ENCODE peak calls at places on chromosomes 5 and 9, in eight cellular contexts. W, V, C, O, E, T, R and F are unnamed samples.

GRCh38 chr9:120965344-120966004 is 38.9 kb upstream of the TRAF1 start:
- DNase-seq in W (no peak), V (peak), C (peak), O (no peak), E (no peak), T (no peak), R (no peak), F (no peak)

GRCh38 chr9:112866662-112867274 is 23.9 kb downstream of the SLC46A2 start:
- DNase-seq in W (peak), V (no peak), C (no peak), O (no peak), E (no peak), T (peak), R (peak), F (no peak)

GRCh38 chr5:76804266-76804665 is 14.6 kb upstream of the F2RL1 start:
- DNase-seq in W (no peak), V (no peak), C (no peak), O (no peak), E (no peak), T (no peak), R (no peak), F (no peak)

GRCh38 chr9:133054966-133055365 is 6.8 kb upstream of the CEL start:
- DNase-seq in W (no peak), V (no peak), C (no peak), O (peak), E (no peak), T (peak), R (no peak), F (no peak)

GRCh38 chr5:24065786-24066185 is 558.4 kb downstream of the PRDM9 start:
- DNase-seq in W (no peak), V (no peak), C (no peak), O (no peak), E (no peak), T (no peak), R (no peak), F (no peak)

GRCh38 chr5:179731791-179732411 is 721 bp upstream of the MAML1 start:
- DNase-seq in W (peak), V (no peak), C (no peak), O (peak), E (no peak), T (no peak), R (no peak), F (no peak)

GRCh38 chr5:104800440-104801048 is 1238.0 kb upstream of the NUDT12 start:
- DNase-seq in W (no peak), V (no peak), C (no peak), O (no peak), E (no peak), T (no peak), R (no peak), F (no peak)

GRCh38 chr5:180802325-180803180 is at the start of gene MGAT1:
- DNase-seq in W (peak), V (peak), C (peak), O (peak), E (peak), T (peak), R (peak), F (peak)

GRCh38 chr5:150618588-150619281 is 21.7 kb upstream of the SYNPO start:
- DNase-seq in W (no peak), V (peak), C (no peak), O (peak), E (no peak), T (no peak), R (no peak), F (no peak)

GRCh38 chr9:87519415-87519989 is 21.8 kb downstream of the DAPK1 start:
- DNase-seq in W (no peak), V (no peak), C (no peak), O (no peak), E (no peak), T (no peak), R (no peak), F (no peak)

GRCh38 chr5:57456056-57456455 is 26.6 kb downstream of the ACTBL2 start:
- DNase-seq in W (no peak), V (no peak), C (no peak), O (no peak), E (no peak), T (no peak), R (no peak), F (no peak)

GRCh38 chr5:153463806-153464205 is 26.7 kb upstream of the GRIA1 start:
- DNase-seq in W (no peak), V (no peak), C (no peak), O (no peak), E (no peak), T (no peak), R (peak), F (no peak)

GRCh38 chr9:15231788-15232635 is 75.0 kb downstream of the TTC39B start:
- DNase-seq in W (no peak), V (peak), C (no peak), O (no peak), E (no peak), T (peak), R (no peak), F (peak)

GRCh38 chr5:169667896-169668674 is 31.0 kb downstream of the DOCK2 start:
- DNase-seq in W (no peak), V (no peak), C (no peak), O (no peak), E (no peak), T (peak), R (peak), F (no peak)

GRCh38 chr5:112479418-112479817 is 60.3 kb upstream of the EPB41L4A start:
- DNase-seq in W (peak), V (no peak), C (no peak), O (no peak), E (no peak), T (peak), R (peak), F (no peak)

GRCh38 chr9:69121155-69122085 is 52.7 kb upstream of the TJP2 start:
- DNase-seq in W (no peak), V (peak), C (peak), O (peak), E (no peak), T (peak), R (peak), F (peak)

GRCh38 chr5:157554180-157555030 is 21.2 kb downstream of the ADAM19 start:
- DNase-seq in W (no peak), V (no peak), C (no peak), O (no peak), E (no peak), T (no peak), R (no peak), F (no peak)

GRCh38 chr5:8730194-8730593 is 815.7 kb downstream of the SEMA5A start:
- DNase-seq in W (no peak), V (no peak), C (no peak), O (no peak), E (no peak), T (peak), R (no peak), F (no peak)

GRCh38 chr5:43315697-43316096 is 2.5 kb upstream of the HMGCS1 start:
- DNase-seq in W (no peak), V (no peak), C (no peak), O (no peak), E (no peak), T (no peak), R (no peak), F (no peak)

GRCh38 chr9:126151031-126151670 is 175.5 kb upstream of the MVB12B start:
- DNase-seq in W (no peak), V (no peak), C (peak), O (no peak), E (no peak), T (no peak), R (no peak), F (no peak)

GRCh38 chr9:107976767-107977166 is 487.2 kb upstream of the KLF4 start:
- DNase-seq in W (peak), V (no peak), C (no peak), O (peak), E (no peak), T (peak), R (no peak), F (no peak)

GRCh38 chr5:77146896-77147295 is 59.8 kb upstream of the ZBED3 start:
- DNase-seq in W (no peak), V (no peak), C (no peak), O (no peak), E (no peak), T (no peak), R (no peak), F (no peak)

GRCh38 chr5:1538741-1539392 is 15.1 kb upstream of the LPCAT1 start:
- DNase-seq in W (no peak), V (no peak), C (no peak), O (no peak), E (no peak), T (no peak), R (no peak), F (no peak)

GRCh38 chr5:6251579-6252102 is 126.7 kb downstream of the MED10 start:
- DNase-seq in W (no peak), V (no peak), C (no peak), O (no peak), E (no peak), T (no peak), R (no peak), F (no peak)